ENCODE peak calls at places on chromosome 11, in nine cellular contexts. N is GM23248, L is lung, J is body of pancreas, X is left ventricle myocardium inferior, W is fibroblast of lung, P is left lung, F is breast epithelium, I is DND-41. M is an unnamed sample. For H3K9me3, the result is how much of the 10 kb centered on the place peaks cover.

GRCh38 chr11:134126197-134126822 is 57.4 kb downstream of the JAM3 start:
- DNase-seq in N (peak), L (no peak), J (no peak), X (no peak), W (peak), P (no peak), F (no peak), I (no peak), M (no peak)

GRCh38 chr11:94959179-94959578 is 14.2 kb downstream of the CWC15 start:
- DNase-seq in N (no peak), L (no peak), J (no peak), X (no peak), W (no peak), P (no peak), F (no peak), I (no peak), M (no peak)

GRCh38 chr11:85826096-85826855 is 15.3 kb upstream of the SYTL2 start:
- DNase-seq in N (peak), L (no peak), J (no peak), X (peak), W (peak), P (no peak), F (no peak), I (no peak), M (no peak)

GRCh38 chr11:100964400-100964799 is 165.2 kb downstream of the PGR start:
- DNase-seq in N (peak), L (no peak), J (no peak), X (no peak), W (peak), P (no peak), F (no peak), I (no peak), M (no peak)

GRCh38 chr11:86047275-86047991 is 21.5 kb downstream of the PICALM start:
- DNase-seq in N (peak), L (no peak), J (no peak), X (no peak), W (peak), P (no peak), F (no peak), I (no peak), M (no peak)

GRCh38 chr11:34356918-34357645 is 728 bp downstream of the ABTB2 start:
- DNase-seq in N (peak), L (peak), J (peak), X (peak), W (peak), P (peak), F (no peak), I (no peak), M (peak)

GRCh38 chr11:105935791-105936190 is 86.2 kb downstream of the MSANTD4 start:
- DNase-seq in N (no peak), L (no peak), J (no peak), X (no peak), W (no peak), P (no peak), F (no peak), I (no peak), M (no peak)

GRCh38 chr11:112017538-112017937 is 7.7 kb upstream of the DLAT start:
- DNase-seq in N (peak), L (no peak), J (peak), X (no peak), W (peak), P (no peak), F (no peak), I (no peak), M (no peak)

GRCh38 chr11:75270896-75271415 is 30.4 kb downstream of the TPBGL start:
- DNase-seq in N (peak), L (no peak), J (no peak), X (peak), W (peak), P (peak), F (no peak), I (peak), M (no peak)

GRCh38 chr11:43789700-43790443 is 90.8 kb upstream of the ALKBH3 start:
- DNase-seq in N (peak), L (no peak), J (no peak), X (no peak), W (peak), P (no peak), F (no peak), I (no peak), M (no peak)

GRCh38 chr11:66243816-66244215 is 24.6 kb upstream of the RAB1B start:
- DNase-seq in N (no peak), L (no peak), J (no peak), X (no peak), W (no peak), P (no peak), F (no peak), I (no peak), M (no peak)

GRCh38 chr11:78400116-78400515 is 17.5 kb downstream of the GAB2 start:
- DNase-seq in N (no peak), L (no peak), J (no peak), X (no peak), W (no peak), P (no peak), F (no peak), I (no peak), M (no peak)

GRCh38 chr11:7573558-7574296 is 59.9 kb downstream of the PPFIBP2 start:
- DNase-seq in N (no peak), L (no peak), J (no peak), X (no peak), W (no peak), P (no peak), F (no peak), I (no peak), M (no peak)

GRCh38 chr11:27315816-27316215 is 47.2 kb downstream of the CCDC34 start:
- DNase-seq in N (no peak), L (no peak), J (no peak), X (no peak), W (peak), P (no peak), F (no peak), I (no peak), M (no peak)

GRCh38 chr11:58067685-58068084 is 36.9 kb downstream of the OR6Q1 start:
- DNase-seq in N (peak), L (no peak), J (no peak), X (no peak), W (no peak), P (no peak), F (no peak), I (no peak), M (no peak)

GRCh38 chr11:2526808-2527381 is 82.1 kb downstream of the KCNQ1 start:
- DNase-seq in N (peak), L (peak), J (peak), X (peak), W (no peak), P (peak), F (peak), I (no peak), M (peak)

GRCh38 chr11:120001161-120002135 is 136.5 kb downstream of the TRIM29 start:
- DNase-seq in N (no peak), L (no peak), J (no peak), X (no peak), W (no peak), P (no peak), F (no peak), I (peak), M (no peak)

DNA sequence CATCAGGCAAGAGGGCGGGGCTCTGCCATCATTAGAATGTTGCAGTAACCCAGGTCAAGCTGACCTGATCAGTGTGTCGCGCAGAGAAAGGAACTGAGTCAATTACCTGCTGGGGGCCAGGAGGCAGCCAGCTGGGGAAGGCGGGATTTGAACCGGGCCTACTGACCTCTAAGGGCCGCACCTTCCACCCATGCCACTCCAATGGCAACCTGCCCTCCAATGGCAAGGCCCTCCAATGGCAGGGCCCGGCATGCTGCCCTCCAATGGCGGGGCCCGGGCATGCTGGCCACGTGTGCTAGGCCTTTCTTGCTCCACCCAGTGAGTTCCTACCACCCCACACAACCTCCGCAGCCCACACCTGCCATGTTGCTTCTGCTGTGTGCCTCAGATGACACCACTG is 407.6 kb downstream of the CTTN start:
- DNase-seq in N (no peak), L (no peak), J (no peak), X (no peak), W (no peak), P (no peak), F (no peak), I (no peak), M (no peak)
- H3K9me3 ChIP-seq in N (under half), L (under half), J (under half), X (under half), W (under half), P (under half), F (under half), I (under half), M (under half)

GRCh38 chr11:87260811-87261210 is 223.1 kb downstream of the TMEM135 start:
- DNase-seq in N (peak), L (no peak), J (no peak), X (no peak), W (no peak), P (no peak), F (no peak), I (no peak), M (no peak)

GRCh38 chr11:87263439-87263838 is 225.7 kb downstream of the TMEM135 start:
- DNase-seq in N (peak), L (no peak), J (no peak), X (no peak), W (peak), P (no peak), F (no peak), I (no peak), M (no peak)

GRCh38 chr11:87256694-87257340 is 219.1 kb downstream of the TMEM135 start:
- DNase-seq in N (peak), L (no peak), J (no peak), X (no peak), W (no peak), P (no peak), F (no peak), I (no peak), M (no peak)

GRCh38 chr11:87258171-87258833 is 220.6 kb downstream of the TMEM135 start:
- DNase-seq in N (no peak), L (no peak), J (no peak), X (no peak), W (no peak), P (no peak), F (no peak), I (no peak), M (no peak)

GRCh38 chr11:87259731-87260130 is 222.0 kb downstream of the TMEM135 start:
- DNase-seq in N (no peak), L (no peak), J (no peak), X (no peak), W (no peak), P (no peak), F (no peak), I (no peak), M (no peak)
- H3K27ac ChIP-seq in N (no peak), L (no peak), J (no peak), X (no peak), W (no peak), P (no peak), F (no peak), I (no peak), M (no peak)

DNA sequence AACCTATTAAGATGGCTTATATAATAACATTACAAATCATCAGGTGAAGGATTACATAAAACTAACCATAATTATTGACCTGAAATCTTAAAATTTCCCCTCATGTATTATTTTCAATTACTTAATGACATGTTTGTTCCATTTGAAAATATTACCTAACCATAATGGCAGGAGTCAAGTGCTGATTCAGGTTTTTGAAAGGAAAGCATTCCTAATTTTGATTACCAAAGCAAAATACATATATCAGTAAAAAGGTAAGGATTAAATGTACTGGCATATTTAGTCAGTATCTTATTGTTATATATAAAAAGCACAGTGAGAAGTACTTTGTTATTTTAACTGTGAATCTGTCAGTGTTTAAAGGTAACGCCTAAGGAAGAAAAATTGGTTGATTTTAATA is 960.0 kb upstream of the CNTN5 start:
- DNase-seq in N (no peak), L (no peak), J (no peak), X (no peak), W (no peak), P (no peak), F (no peak), I (no peak), M (no peak)
- H3K9me3 ChIP-seq in N (under half), L (under half), J (under half), X (under half), W (under half), P (under half), F (under half), I (under half), M (under half)

DNA sequence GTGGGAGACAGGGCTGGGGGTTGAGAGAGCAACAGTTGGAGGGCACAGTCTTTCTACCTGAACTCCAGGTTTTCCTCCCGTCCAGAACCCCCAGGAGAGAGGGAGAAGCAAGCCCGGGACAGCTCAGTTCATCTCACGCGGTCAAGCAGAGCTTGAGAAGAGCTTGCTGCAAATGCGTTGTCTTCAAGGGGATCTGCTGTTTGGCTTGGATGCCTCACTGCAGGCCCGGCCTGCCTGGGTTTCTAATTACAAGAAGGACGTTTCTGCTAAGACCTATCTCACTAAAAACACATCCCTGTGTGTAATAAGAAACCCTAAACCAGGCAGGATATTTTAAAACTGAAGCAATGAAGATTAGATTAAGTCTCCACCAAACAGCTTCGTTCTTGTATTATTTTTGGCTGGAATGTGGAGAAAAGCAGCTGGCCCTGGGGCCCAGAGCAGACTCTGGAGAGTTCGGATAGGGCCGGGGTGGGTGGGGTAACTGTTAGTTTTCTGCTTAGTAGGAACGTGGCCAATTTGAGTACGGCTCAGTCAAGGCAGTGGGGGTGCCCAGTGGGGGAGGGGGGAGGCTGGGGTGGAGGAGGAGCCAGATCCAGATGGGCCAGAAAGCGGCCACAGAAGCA is 6.0 kb downstream of the PKNOX2 start:
- DNase-seq in N (peak), L (no peak), J (peak), X (peak), W (peak), P (no peak), F (no peak), I (no peak), M (peak)
- H3K27ac ChIP-seq in N (no peak), L (peak), J (peak), X (peak), W (peak), P (peak), F (no peak), I (no peak), M (peak)